ENCODE peak calls at places on chromosomes 4 and X, in ten cellular contexts. Q is iris pigment epithelial cell; M is A549; S is fibroblast of villous mesenchyme; Z is Jurkat, Clone E6-1; D is GM12865; E is naive thymus-derived CD8-positive, alpha-beta T cell; W is activated CD4-positive, alpha-beta T cell treated with anti-CD3 and anti-CD28 coated beads, Interleukin-2, amount 50 U/mL, for 48 hours; R is lower leg skin; F is stimulated activated naive CD4-positive, alpha-beta T cell. T is an unnamed sample.

GRCh38 chr4:156901871-156902270 is 69.7 kb downstream of the PDGFC start:
- DNase-seq in Q (peak), M (no peak), S (peak), Z (no peak), D (no peak), E (no peak), W (no peak), R (peak), F (no peak), T (no peak)

GRCh38 chrX:53558646-53559045 is 124.5 kb upstream of the HSD17B10 start:
- DNase-seq in Q (no peak), M (no peak), S (no peak), Z (no peak), D (no peak), E (no peak), W (no peak), R (no peak), F (no peak), T (no peak)

GRCh38 chrX:132041016-132041415 is 17.9 kb downstream of the STK26 start:
- DNase-seq in Q (peak), M (no peak), S (peak), Z (no peak), D (no peak), E (no peak), W (no peak), R (no peak), F (no peak), T (no peak)

GRCh38 chrX:64850371-64851082 is 125.7 kb downstream of the ZC4H2 start:
- DNase-seq in Q (no peak), M (no peak), S (no peak), Z (peak), D (peak), E (peak), W (no peak), R (no peak), F (peak), T (no peak)

GRCh38 chrX:65643046-65643785 is 24.2 kb upstream of the MSN start:
- DNase-seq in Q (peak), M (peak), S (no peak), Z (no peak), D (no peak), E (no peak), W (no peak), R (no peak), F (no peak), T (no peak)

GRCh38 chr4:8401665-8402064 is 38.9 kb downstream of the ACOX3 start:
- DNase-seq in Q (no peak), M (no peak), S (no peak), Z (no peak), D (no peak), E (no peak), W (no peak), R (no peak), F (no peak), T (no peak)

GRCh38 chrX:30781711-30782444 is 107.2 kb downstream of the TAB3 start:
- DNase-seq in Q (no peak), M (no peak), S (no peak), Z (no peak), D (no peak), E (no peak), W (peak), R (no peak), F (no peak), T (no peak)

GRCh38 chr4:3657917-3658913 is 108.0 kb upstream of the ADRA2C start:
- DNase-seq in Q (peak), M (no peak), S (peak), Z (no peak), D (no peak), E (no peak), W (no peak), R (no peak), F (no peak), T (no peak)

GRCh38 chr4:81096566-81096965 is 66.1 kb downstream of the BMP3 start:
- DNase-seq in Q (peak), M (no peak), S (no peak), Z (no peak), D (no peak), E (no peak), W (no peak), R (no peak), F (no peak), T (no peak)

GRCh38 chrX:104084534-104085277 is 8.7 kb upstream of the TMSB15C start:
- DNase-seq in Q (no peak), M (no peak), S (no peak), Z (no peak), D (no peak), E (no peak), W (no peak), R (no peak), F (no peak), T (no peak)

GRCh38 chr4:3819210-3819919 is 53.2 kb downstream of the ADRA2C start:
- DNase-seq in Q (no peak), M (peak), S (no peak), Z (no peak), D (no peak), E (no peak), W (no peak), R (no peak), F (no peak), T (no peak)

GRCh38 chrX:69027181-69028005 is 137.9 kb downstream of the PJA1 start:
- DNase-seq in Q (peak), M (peak), S (peak), Z (no peak), D (peak), E (no peak), W (no peak), R (no peak), F (no peak), T (no peak)

GRCh38 chr4:4608214-4608537 is 66.3 kb upstream of the STX18 start:
- DNase-seq in Q (no peak), M (no peak), S (no peak), Z (no peak), D (no peak), E (no peak), W (no peak), R (no peak), F (no peak), T (no peak)

GRCh38 chr4:36255575-36255974 is 11.3 kb upstream of the ARAP2 start:
- DNase-seq in Q (no peak), M (no peak), S (no peak), Z (peak), D (peak), E (peak), W (peak), R (no peak), F (peak), T (peak)

GRCh38 chr4:152784490-152785195 is 4.9 kb downstream of the ARFIP1 start:
- DNase-seq in Q (peak), M (peak), S (peak), Z (peak), D (no peak), E (no peak), W (no peak), R (no peak), F (no peak), T (no peak)

GRCh38 chr4:636628-636950 is 11.2 kb downstream of the PDE6B start:
- DNase-seq in Q (no peak), M (no peak), S (no peak), Z (no peak), D (no peak), E (no peak), W (no peak), R (no peak), F (no peak), T (no peak)

GRCh38 chr4:153480704-153481103 is 14.5 kb downstream of the TMEM131L start:
- DNase-seq in Q (no peak), M (no peak), S (no peak), Z (no peak), D (peak), E (no peak), W (no peak), R (no peak), F (no peak), T (no peak)

GRCh38 chr4:51866835-51867234 is 23.9 kb downstream of the DCUN1D4 start:
- DNase-seq in Q (no peak), M (no peak), S (no peak), Z (no peak), D (no peak), E (no peak), W (no peak), R (no peak), F (no peak), T (no peak)

GRCh38 chr4:112288455-112288854 is 2.8 kb upstream of the TIFA start:
- DNase-seq in Q (no peak), M (no peak), S (no peak), Z (peak), D (peak), E (no peak), W (no peak), R (no peak), F (peak), T (peak)

GRCh38 chr4:147683172-147683571 is 791 bp downstream of the PRMT9 start:
- DNase-seq in Q (peak), M (no peak), S (peak), Z (no peak), D (peak), E (peak), W (peak), R (no peak), F (peak), T (peak)

GRCh38 chrX:111854778-111855490 is 21.0 kb upstream of the TRPC5OS start:
- DNase-seq in Q (no peak), M (peak), S (no peak), Z (no peak), D (no peak), E (no peak), W (no peak), R (no peak), F (no peak), T (no peak)

GRCh38 chr4:74624351-74625151 is 169.8 kb downstream of the BTC start:
- DNase-seq in Q (peak), M (peak), S (peak), Z (peak), D (no peak), E (peak), W (no peak), R (no peak), F (no peak), T (no peak)

GRCh38 chr4:151034829-151035228 is 19.7 kb upstream of the LRBA start:
- DNase-seq in Q (no peak), M (no peak), S (no peak), Z (no peak), D (no peak), E (no peak), W (no peak), R (no peak), F (no peak), T (no peak)

GRCh38 chrX:40366661-40367060 is 214.1 kb upstream of the ATP6AP2 start:
- DNase-seq in Q (no peak), M (no peak), S (no peak), Z (no peak), D (no peak), E (no peak), W (no peak), R (no peak), F (no peak), T (no peak)

GRCh38 chr4:76998251-76998901 is 48.8 kb downstream of the SEPTIN11 start:
- DNase-seq in Q (peak), M (no peak), S (peak), Z (no peak), D (no peak), E (no peak), W (no peak), R (no peak), F (no peak), T (no peak)

GRCh38 chrX:13688772-13689518 is at the start of gene RAB9A:
- DNase-seq in Q (peak), M (peak), S (peak), Z (peak), D (peak), E (peak), W (peak), R (peak), F (peak), T (peak)

GRCh38 chr4:153573881-153574807 is 108.0 kb downstream of the TMEM131L start:
- DNase-seq in Q (peak), M (peak), S (peak), Z (peak), D (peak), E (peak), W (peak), R (peak), F (peak), T (peak)

GRCh38 chr4:59612235-59612634 is 1587.9 kb upstream of the ADGRL3 start:
- DNase-seq in Q (peak), M (peak), S (peak), Z (no peak), D (no peak), E (no peak), W (no peak), R (no peak), F (no peak), T (no peak)

GRCh38 chrX:3697701-3698279 is 15.7 kb downstream of the PRKX start:
- DNase-seq in Q (peak), M (no peak), S (peak), Z (no peak), D (peak), E (no peak), W (no peak), R (peak), F (no peak), T (no peak)

GRCh38 chr4:142984871-142985585 is 138.9 kb upstream of the INPP4B start:
- DNase-seq in Q (peak), M (peak), S (peak), Z (no peak), D (peak), E (no peak), W (no peak), R (no peak), F (no peak), T (no peak)

GRCh38 chr4:14375816-14376215 is 626.5 kb upstream of the CPEB2 start:
- DNase-seq in Q (peak), M (no peak), S (no peak), Z (no peak), D (no peak), E (no peak), W (no peak), R (no peak), F (no peak), T (no peak)

GRCh38 chr4:140256335-140256734 is 102.4 kb upstream of the MAML3 start:
- DNase-seq in Q (peak), M (peak), S (peak), Z (no peak), D (no peak), E (no peak), W (no peak), R (no peak), F (no peak), T (no peak)

GRCh38 chr4:123659759-123660158 is 263.2 kb downstream of the SPRY1 start:
- DNase-seq in Q (no peak), M (peak), S (peak), Z (peak), D (peak), E (peak), W (no peak), R (no peak), F (no peak), T (no peak)

GRCh38 chrX:151386838-151387459 is 10.1 kb upstream of the VMA21 start:
- DNase-seq in Q (no peak), M (no peak), S (peak), Z (no peak), D (no peak), E (no peak), W (no peak), R (peak), F (no peak), T (no peak)

GRCh38 chrX:120736989-120737388 is 107.1 kb upstream of the C1GALT1C1 start:
- DNase-seq in Q (peak), M (peak), S (no peak), Z (no peak), D (no peak), E (no peak), W (no peak), R (no peak), F (no peak), T (no peak)

T was measured in B cell.